ENCODE peak calls at places on chromosome 17, in four cellular contexts. S is ovary, Y is body of pancreas, C is A549. H is an unnamed sample.
A peak's percentile ranks its signal among the peaks of the same experiment; 100 is the strongest.

GRCh38 chr17:42653179-42654124 is 5.6 kb upstream of the TUBG2 start:
- DNase-seq in S (peak; percentile 75), C (no peak), Y (peak; percentile 70), H (peak; percentile 23)

GRCh38 chr17:62696726-62697490 is 69.4 kb downstream of the MRC2 start:
- DNase-seq in C (no peak), S (no peak), Y (no peak), H (no peak)

GRCh38 chr17:65677932-65678331 is 116.5 kb upstream of the AXIN2 start:
- DNase-seq in S (no peak), C (no peak), Y (no peak), H (no peak)

GRCh38 chr17:58381124-58381838 is 29.3 kb upstream of the SUPT4H1 start:
- DNase-seq in Y (peak; percentile 25), C (peak; percentile 76), S (no peak), H (peak; percentile 81)

GRCh38 chr17:29764217-29764616 is 141.5 kb upstream of the CORO6 start:
- DNase-seq in C (no peak), S (no peak), Y (no peak), H (no peak)

GRCh38 chr17:41474863-41475262 is 6.1 kb downstream of the KRT35 start:
- DNase-seq in Y (no peak), S (no peak), C (no peak), H (no peak)

GRCh38 chr17:36602924-36603384 is 1.6 kb downstream of the MRM1 start:
- DNase-seq in Y (peak; percentile 59), C (peak; percentile 81), S (peak; percentile 61), H (no peak)

GRCh38 chr17:39972271-39972670 is 8.3 kb upstream of the PSMD3 start:
- DNase-seq in S (no peak), Y (no peak), C (no peak), H (no peak)

GRCh38 chr17:50173335-50173941 is 7.6 kb downstream of the SGCA start:
- DNase-seq in Y (no peak), S (peak; percentile 67), C (peak; percentile 46), H (no peak)

GRCh38 chr17:38728290-38728831 is 1.8 kb upstream of the CISD3 start:
- DNase-seq in S (no peak), Y (no peak), C (no peak), H (peak; percentile 56)
- TF ChIP-seq POLR2A in S (no peak), Y (no peak), C (no peak), H (no peak)

GRCh38 chr17:55883112-55883511 is 132.3 kb downstream of the PCTP start:
- DNase-seq in Y (no peak), S (no peak), C (peak; percentile 10), H (no peak)

GRCh38 chr17:55889271-55889670 is 138.4 kb downstream of the PCTP start:
- DNase-seq in C (no peak), Y (no peak), S (no peak), H (no peak)

DNA sequence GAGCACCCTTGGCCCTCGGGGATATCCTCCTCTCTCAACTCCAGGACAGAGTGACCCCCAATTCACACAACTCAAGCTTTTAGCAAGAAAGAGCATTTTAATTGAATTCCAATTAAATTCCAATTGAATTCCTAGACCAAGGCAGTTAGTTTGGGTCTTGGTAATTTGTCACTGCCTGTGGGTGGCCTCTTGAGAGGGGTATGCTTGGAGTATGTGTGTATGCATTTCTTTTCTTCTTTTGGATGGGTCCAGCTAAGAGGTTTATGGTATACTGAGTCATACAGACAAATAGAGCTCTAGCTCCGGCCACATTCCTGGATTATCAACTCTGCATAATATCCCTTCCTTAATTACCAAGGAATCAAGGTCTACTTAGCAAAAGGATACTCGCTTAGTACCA is 136.7 kb downstream of the PCTP start:
- DNase-seq in S (no peak), C (no peak), Y (no peak), H (no peak)
- H3K9me3 ChIP-seq in S (no peaks in the 10 kb centered on the region), C (no peaks in the 10 kb centered on the region), Y (no peaks in the 10 kb centered on the region), H (no peaks in the 10 kb centered on the region)

DNA sequence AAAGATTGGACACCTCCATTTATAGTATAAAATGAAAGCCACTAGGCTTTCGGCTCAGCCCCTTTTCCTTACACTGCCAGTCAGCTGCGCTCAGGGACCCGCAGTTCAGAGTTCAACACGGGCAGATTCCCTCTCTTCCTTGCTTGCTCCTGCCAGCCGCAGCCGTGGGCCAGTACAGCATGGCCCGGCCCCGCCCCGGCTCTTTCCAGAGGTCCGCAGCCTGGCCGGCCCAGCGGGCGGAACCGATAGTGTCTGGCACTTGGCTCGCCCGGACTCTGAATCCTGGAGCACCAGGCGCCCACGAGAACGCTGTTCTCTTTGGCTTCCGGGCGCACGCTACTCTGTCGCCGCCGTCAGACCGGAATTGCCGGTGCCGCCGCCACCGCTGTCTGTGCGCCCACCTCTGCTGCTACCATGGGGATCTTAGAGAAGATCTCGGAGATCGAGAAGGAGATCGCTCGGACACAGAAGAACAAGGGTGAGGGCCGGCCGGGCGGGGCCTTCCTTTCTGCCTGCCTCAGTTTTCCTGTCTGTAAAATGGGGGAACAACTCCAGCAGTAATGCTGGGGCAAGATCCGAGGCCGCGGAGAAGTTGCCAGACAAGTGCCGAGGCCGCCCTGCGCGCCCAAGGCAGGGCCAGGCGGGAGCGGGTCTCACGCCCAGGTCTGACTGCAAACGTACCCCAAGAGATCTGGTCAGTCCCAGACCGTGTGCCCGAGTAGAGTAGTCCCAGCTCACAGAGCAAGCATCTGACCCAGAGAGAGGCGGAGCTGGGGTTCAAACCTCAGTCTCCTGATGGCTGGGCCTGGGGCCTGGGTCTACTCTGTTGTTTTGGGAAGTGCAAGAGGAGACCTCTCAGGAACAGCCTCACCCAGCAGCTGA is at the start of gene DRG2:
- DNase-seq in S (peak; percentile 90), C (peak; percentile 96), Y (peak; percentile 92), H (peak; percentile 93)
- TF ChIP-seq POLR2A in S (peak; percentile 48), C (peak; percentile 80), Y (no peak), H (no peak)

DNA sequence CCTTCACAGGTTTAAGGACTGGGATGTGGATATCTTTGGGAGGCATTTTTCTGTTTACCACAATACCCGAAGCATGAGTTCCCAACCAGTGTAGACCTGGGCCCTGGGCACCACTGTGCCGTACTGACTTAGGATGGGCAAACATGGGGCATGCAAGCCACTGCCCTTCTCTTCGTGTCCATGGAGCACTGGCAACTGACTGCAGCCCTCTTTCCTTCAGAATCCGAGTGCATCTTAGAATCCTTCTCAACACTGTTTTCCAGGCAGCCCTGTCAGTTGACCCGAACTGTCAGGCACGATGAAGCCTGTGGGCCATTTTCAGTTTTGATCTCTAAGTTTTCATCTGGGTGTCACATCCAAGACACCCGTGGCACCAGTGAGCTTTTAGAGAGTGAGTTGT is 59.2 kb downstream of the SHISA6 start:
- DNase-seq in S (no peak), C (no peak), Y (no peak), H (no peak)
- H3K9me3 ChIP-seq in S (no peaks in the 10 kb centered on the region), C (no peaks in the 10 kb centered on the region), Y (no peaks in the 10 kb centered on the region), H (no peaks in the 10 kb centered on the region)

H was measured in right lobe of liver.